ENCODE peak calls at places on chromosomes 11 and 22, in four cellular contexts. One of them, this sample, is unnamed.

GRCh38 chr11:27423125-27423524 is 49.5 kb downstream of the LGR4 start:
- DNase-seq in HepG2: no peak
- DNase-seq in H1: no peak
- DNase-seq in GM12878: no peak
- DNase-seq in this sample: peak

GRCh38 chr11:11979487-11980117 is 28.8 kb downstream of the DKK3 start:
- DNase-seq in HepG2: no peak
- DNase-seq in H1: no peak
- DNase-seq in GM12878: no peak
- DNase-seq in this sample: no peak

GRCh38 chr22:38267086-38267485 is 5.7 kb downstream of the TMEM184B start:
- DNase-seq in HepG2: no peak
- DNase-seq in H1: no peak
- DNase-seq in GM12878: no peak
- DNase-seq in this sample: no peak

GRCh38 chr22:42462016-42462415 is 29.8 kb upstream of the NFAM1 start:
- DNase-seq in HepG2: no peak
- DNase-seq in H1: no peak
- DNase-seq in GM12878: no peak
- DNase-seq in this sample: no peak

GRCh38 chr11:2533642-2534115 is 88.9 kb downstream of the KCNQ1 start:
- DNase-seq in HepG2: peak
- DNase-seq in H1: peak
- DNase-seq in GM12878: no peak
- DNase-seq in this sample: peak

GRCh38 chr11:9150944-9151343 is 59.5 kb upstream of the SCUBE2 start:
- DNase-seq in HepG2: no peak
- DNase-seq in H1: no peak
- DNase-seq in GM12878: no peak
- DNase-seq in this sample: no peak

GRCh38 chr11:86377972-86378371 is 3.3 kb downstream of the CCDC81 start:
- DNase-seq in HepG2: no peak
- DNase-seq in H1: no peak
- DNase-seq in GM12878: no peak
- DNase-seq in this sample: no peak

GRCh38 chr11:129732926-129733325 is 82.7 kb upstream of the TMEM45B start:
- DNase-seq in HepG2: no peak
- DNase-seq in H1: no peak
- DNase-seq in GM12878: no peak
- DNase-seq in this sample: no peak

GRCh38 chr11:76607431-76607830 is 63.1 kb downstream of the LRRC32 start:
- DNase-seq in HepG2: no peak
- DNase-seq in H1: no peak
- DNase-seq in GM12878: no peak
- DNase-seq in this sample: no peak

GRCh38 chr11:46849631-46850030 is 3.6 kb upstream of the CKAP5 start:
- DNase-seq in HepG2: no peak
- DNase-seq in H1: no peak
- DNase-seq in GM12878: no peak
- DNase-seq in this sample: no peak

GRCh38 chr11:2300290-2300935 is 1.3 kb downstream of the C11orf21 start:
- DNase-seq in HepG2: no peak
- DNase-seq in H1: no peak
- DNase-seq in GM12878: no peak
- DNase-seq in this sample: no peak

GRCh38 chr11:3341298-3341697 is 37.6 kb downstream of the ZNF195 start:
- DNase-seq in HepG2: peak
- DNase-seq in H1: peak
- DNase-seq in GM12878: no peak
- DNase-seq in this sample: peak

GRCh38 chr11:84691830-84692229 is 935.3 kb downstream of the DLG2 start:
- DNase-seq in HepG2: no peak
- DNase-seq in H1: no peak
- DNase-seq in GM12878: no peak
- DNase-seq in this sample: no peak

GRCh38 chr22:40043086-40043485 is 48.3 kb downstream of the FAM83F start:
- DNase-seq in HepG2: no peak
- DNase-seq in H1: no peak
- DNase-seq in GM12878: no peak
- DNase-seq in this sample: no peak

GRCh38 chr22:48896766-48897637 is 930.7 kb downstream of the BRD1 start:
- DNase-seq in HepG2: no peak
- DNase-seq in H1: no peak
- DNase-seq in GM12878: no peak
- DNase-seq in this sample: no peak

GRCh38 chr11:65781152-65781961 is 581 bp upstream of the AP5B1 start:
- DNase-seq in HepG2: peak
- DNase-seq in H1: no peak
- DNase-seq in GM12878: no peak
- DNase-seq in this sample: peak

GRCh38 chr22:45587638-45588481 is 83.8 kb upstream of the ATXN10 start:
- DNase-seq in HepG2: no peak
- DNase-seq in H1: no peak
- DNase-seq in GM12878: no peak
- DNase-seq in this sample: no peak

GRCh38 chr11:77548552-77549439 is 41.0 kb upstream of the AQP11 start:
- DNase-seq in HepG2: no peak
- DNase-seq in H1: no peak
- DNase-seq in GM12878: no peak
- DNase-seq in this sample: no peak

GRCh38 chr11:108224908-108225786 is 2.3 kb downstream of the ATM start:
- DNase-seq in HepG2: no peak
- DNase-seq in H1: no peak
- DNase-seq in GM12878: no peak
- DNase-seq in this sample: no peak

GRCh38 chr11:19980957-19981669 is 179.2 kb downstream of the DBX1 start:
- DNase-seq in HepG2: peak
- DNase-seq in H1: no peak
- DNase-seq in GM12878: no peak
- DNase-seq in this sample: no peak

GRCh38 chr11:116641561-116642045 is 131.2 kb downstream of the BUD13 start:
- DNase-seq in HepG2: no peak
- DNase-seq in H1: peak
- DNase-seq in GM12878: no peak
- DNase-seq in this sample: peak

GRCh38 chr11:130407978-130408377 is 20.4 kb downstream of the ADAMTS8 start:
- DNase-seq in HepG2: no peak
- DNase-seq in H1: no peak
- DNase-seq in GM12878: no peak
- DNase-seq in this sample: no peak

GRCh38 chr22:44179989-44180705 is 578 bp upstream of the PARVG start:
- DNase-seq in HepG2: no peak
- DNase-seq in H1: no peak
- DNase-seq in GM12878: no peak
- DNase-seq in this sample: no peak
- TF ChIP-seq SP1 in HepG2: no peak
- TF ChIP-seq SP1 in H1: no peak
- TF ChIP-seq SP1 in GM12878: no peak
- TF ChIP-seq SP1 in this sample: no peak

GRCh38 chr11:45102361-45102809 is 44.1 kb upstream of the PRDM11 start:
- DNase-seq in HepG2: no peak
- DNase-seq in H1: no peak
- DNase-seq in GM12878: no peak
- DNase-seq in this sample: no peak

GRCh38 chr11:45102810-45103621 is 43.4 kb upstream of the PRDM11 start:
- DNase-seq in HepG2: peak
- DNase-seq in H1: no peak
- DNase-seq in GM12878: peak
- DNase-seq in this sample: peak

GRCh38 chr11:45098929-45099328 is 47.5 kb upstream of the PRDM11 start:
- DNase-seq in HepG2: no peak
- DNase-seq in H1: no peak
- DNase-seq in GM12878: no peak
- DNase-seq in this sample: no peak

GRCh38 chr11:45097721-45098493 is 48.5 kb upstream of the PRDM11 start:
- DNase-seq in HepG2: no peak
- DNase-seq in H1: no peak
- DNase-seq in GM12878: no peak
- DNase-seq in this sample: peak

GRCh38 chr11:45100338-45100737 is 46.1 kb upstream of the PRDM11 start:
- DNase-seq in HepG2: no peak
- DNase-seq in H1: no peak
- DNase-seq in GM12878: no peak
- DNase-seq in this sample: no peak
- TF ChIP-seq SUZ12 in HepG2: no peak
- TF ChIP-seq SUZ12 in H1: no peak
- TF ChIP-seq SUZ12 in GM12878: no peak
- TF ChIP-seq SUZ12 in this sample: no peak

DNA sequence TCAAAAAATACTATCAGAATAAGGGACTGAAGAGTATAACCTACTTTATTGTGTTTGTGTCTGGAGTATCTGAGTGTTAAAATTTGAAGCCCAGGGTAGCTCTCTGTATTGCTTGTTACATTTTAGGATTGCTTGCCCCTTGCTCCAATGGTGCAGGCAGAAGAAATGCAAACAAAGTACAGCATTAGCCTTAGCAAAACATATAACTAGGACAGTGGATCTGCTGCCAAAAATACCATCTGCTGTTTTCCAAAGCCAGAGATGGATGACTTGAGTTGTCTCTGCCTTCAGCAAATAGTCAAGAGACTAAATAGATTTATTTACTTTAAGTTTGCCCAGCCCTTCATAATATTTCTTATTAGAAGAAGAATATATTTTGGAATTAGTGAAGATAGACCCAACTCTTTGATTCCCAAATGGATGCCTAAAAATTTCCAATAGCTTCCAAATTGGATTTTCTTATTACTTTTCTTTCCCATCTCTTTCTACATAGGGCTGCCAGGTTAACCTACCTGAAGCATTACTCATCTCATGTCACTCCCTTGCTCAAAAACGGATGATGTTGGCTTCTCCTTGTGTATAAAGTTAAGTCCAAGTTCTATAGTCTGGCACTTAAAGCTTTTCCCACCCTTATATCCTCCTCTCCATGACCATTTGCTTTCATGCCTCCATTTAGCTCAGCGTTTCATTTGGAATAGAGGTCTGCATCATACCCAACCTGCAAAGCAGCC is 66.3 kb downstream of the LDLRAD3 start:
- DNase-seq in HepG2: no peak
- DNase-seq in H1: no peak
- DNase-seq in GM12878: no peak
- DNase-seq in this sample: no peak
- TF ChIP-seq SP1 in HepG2: no peak
- TF ChIP-seq SP1 in H1: no peak
- TF ChIP-seq SP1 in GM12878: no peak
- TF ChIP-seq SP1 in this sample: no peak

GRCh38 chr11:449889-450808 is at the start of gene PTDSS2:
- DNase-seq in HepG2: peak
- DNase-seq in H1: peak
- DNase-seq in GM12878: peak
- DNase-seq in this sample: peak

GRCh38 chr11:452916-453527 is 2.9 kb downstream of the PTDSS2 start:
- DNase-seq in HepG2: no peak
- DNase-seq in H1: no peak
- DNase-seq in GM12878: no peak
- DNase-seq in this sample: no peak

GRCh38 chr11:450809-451451 is 851 bp downstream of the PTDSS2 start:
- DNase-seq in HepG2: peak
- DNase-seq in H1: no peak
- DNase-seq in GM12878: no peak
- DNase-seq in this sample: peak

GRCh38 chr11:452203-452744 is 2.2 kb downstream of the PTDSS2 start:
- DNase-seq in HepG2: no peak
- DNase-seq in H1: no peak
- DNase-seq in GM12878: no peak
- DNase-seq in this sample: no peak

GRCh38 chr11:451738-452137 is 1.7 kb downstream of the PTDSS2 start:
- DNase-seq in HepG2: no peak
- DNase-seq in H1: no peak
- DNase-seq in GM12878: no peak
- DNase-seq in this sample: no peak
- TF ChIP-seq SUZ12 in HepG2: no peak
- TF ChIP-seq SUZ12 in H1: no peak
- TF ChIP-seq SUZ12 in GM12878: no peak
- TF ChIP-seq SUZ12 in this sample: no peak

GRCh38 chr11:42465613-42466012 is 846.2 kb upstream of the API5 start:
- DNase-seq in HepG2: no peak
- DNase-seq in H1: no peak
- DNase-seq in GM12878: no peak
- DNase-seq in this sample: no peak
- TF ChIP-seq SP1 in HepG2: no peak
- TF ChIP-seq SP1 in H1: no peak
- TF ChIP-seq SP1 in GM12878: no peak
- TF ChIP-seq SP1 in this sample: no peak

DNA sequence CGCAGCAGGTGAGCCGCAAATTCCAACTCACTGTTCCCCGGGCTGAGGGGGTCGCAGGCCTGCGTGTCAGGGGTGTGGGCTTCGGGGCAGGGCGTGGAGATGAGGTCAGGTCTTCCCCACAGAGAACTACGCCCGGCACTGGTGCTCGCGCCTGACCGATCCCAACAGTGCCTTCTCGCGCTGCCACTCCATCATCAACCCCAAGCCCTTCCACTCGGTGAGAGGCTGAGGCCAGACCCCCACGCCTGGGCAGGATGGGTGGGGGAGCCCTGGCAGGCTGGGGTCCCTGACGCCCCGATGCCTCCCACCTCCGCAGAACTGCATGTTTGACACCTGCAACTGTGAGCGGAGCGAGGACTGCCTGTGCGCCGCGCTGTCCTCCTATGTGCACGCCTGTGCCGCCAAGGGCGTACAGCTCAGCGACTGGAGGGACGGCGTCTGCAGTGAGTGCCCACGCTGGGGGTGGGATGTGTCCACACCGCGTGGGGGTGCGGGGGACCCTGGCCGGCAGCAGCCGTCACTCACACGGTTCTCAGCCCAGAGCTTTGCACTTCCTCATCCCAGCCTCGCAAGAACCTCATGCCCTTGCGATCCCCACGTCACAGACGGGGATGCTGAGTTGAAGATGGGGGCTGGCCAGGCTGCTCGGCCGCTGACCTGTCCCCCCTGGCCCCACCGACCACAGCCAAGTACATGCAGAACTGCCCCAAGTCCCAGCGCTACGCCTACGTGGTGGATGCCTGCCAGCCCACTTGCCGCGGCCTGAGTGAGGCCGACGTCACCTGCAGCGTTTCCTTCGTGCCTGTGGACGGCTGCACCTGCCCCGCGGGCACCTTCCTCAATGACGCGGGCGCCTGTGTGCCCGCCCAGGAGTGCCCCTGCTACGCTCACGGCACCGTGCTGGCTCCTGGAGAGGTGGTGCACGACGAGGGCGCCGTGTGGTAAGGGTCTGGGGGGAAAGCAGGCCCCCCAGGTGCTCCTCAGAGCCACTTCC is 9.8 kb downstream of the MUC5B start:
- DNase-seq in HepG2: no peak
- DNase-seq in H1: no peak
- DNase-seq in GM12878: no peak
- DNase-seq in this sample: no peak
- TF ChIP-seq SUZ12 in HepG2: no peak
- TF ChIP-seq SUZ12 in H1: no peak
- TF ChIP-seq SUZ12 in GM12878: no peak
- TF ChIP-seq SUZ12 in this sample: no peak

DNA sequence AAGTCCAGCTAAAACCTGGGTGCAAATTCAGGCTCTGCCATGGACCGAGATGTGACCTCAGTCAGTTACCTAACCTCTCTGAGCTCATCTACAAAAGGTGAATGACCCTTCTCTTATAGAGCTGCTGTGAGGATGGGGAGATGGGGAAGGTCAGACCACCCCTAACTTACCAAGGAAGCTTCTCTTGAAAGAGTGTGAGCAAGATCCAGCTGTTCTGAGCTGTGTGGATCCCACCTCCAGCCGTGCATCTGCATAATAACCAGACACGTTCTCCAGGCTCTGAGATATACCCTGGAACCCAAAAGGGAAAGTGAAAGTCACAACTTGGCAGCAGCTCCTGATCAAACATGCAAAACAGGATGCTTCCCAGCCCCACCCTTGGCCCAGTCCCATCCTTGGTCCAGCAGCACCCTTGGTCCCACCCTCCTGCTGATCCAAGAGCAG is at the start of gene APOL3:
- DNase-seq in HepG2: no peak
- DNase-seq in H1: no peak
- DNase-seq in GM12878: peak
- DNase-seq in this sample: no peak
- TF ChIP-seq SP1 in HepG2: no peak
- TF ChIP-seq SP1 in H1: no peak
- TF ChIP-seq SP1 in GM12878: no peak
- TF ChIP-seq SP1 in this sample: no peak

This sample was measured in HEK293T.